ENCODE peak calls at places on chromosome 7, in nine cellular contexts. One of them, this sample, is unnamed. For H3K27me3, the result is how much of the 10 kb centered on the place peaks cover.

GRCh38 chr7:1223196-1224092 is 9.2 kb upstream of the UNCX start:
- DNase-seq in right lobe of liver: no peak
- DNase-seq in prostate gland: no peak
- DNase-seq in cardiac muscle cell: peak
- DNase-seq in thyroid gland: no peak
- DNase-seq in CD8-positive, alpha-beta T cell: no peak
- DNase-seq in HCT116: no peak
- DNase-seq in heart left ventricle: no peak
- DNase-seq in neural progenitor cell: peak
- DNase-seq in this sample: no peak

GRCh38 chr7:134726581-134726980 is 52.9 kb upstream of the CALD1 start:
- DNase-seq in right lobe of liver: no peak
- DNase-seq in prostate gland: no peak
- DNase-seq in cardiac muscle cell: no peak
- DNase-seq in thyroid gland: no peak
- DNase-seq in CD8-positive, alpha-beta T cell: no peak
- DNase-seq in HCT116: no peak
- DNase-seq in heart left ventricle: no peak
- DNase-seq in neural progenitor cell: no peak
- DNase-seq in this sample: no peak

GRCh38 chr7:128946936-128947830 is 9.5 kb downstream of the IRF5 start:
- DNase-seq in right lobe of liver: no peak
- DNase-seq in prostate gland: no peak
- DNase-seq in cardiac muscle cell: no peak
- DNase-seq in thyroid gland: no peak
- DNase-seq in CD8-positive, alpha-beta T cell: no peak
- DNase-seq in HCT116: no peak
- DNase-seq in heart left ventricle: no peak
- DNase-seq in neural progenitor cell: no peak
- DNase-seq in this sample: no peak

GRCh38 chr7:44631458-44632115 is 25.2 kb downstream of the OGDH start:
- DNase-seq in right lobe of liver: no peak
- DNase-seq in prostate gland: no peak
- DNase-seq in cardiac muscle cell: no peak
- DNase-seq in thyroid gland: no peak
- DNase-seq in CD8-positive, alpha-beta T cell: no peak
- DNase-seq in HCT116: no peak
- DNase-seq in heart left ventricle: no peak
- DNase-seq in neural progenitor cell: no peak
- DNase-seq in this sample: peak

GRCh38 chr7:84092207-84092606 is 102.4 kb downstream of the SEMA3A start:
- DNase-seq in right lobe of liver: no peak
- DNase-seq in prostate gland: no peak
- DNase-seq in cardiac muscle cell: no peak
- DNase-seq in thyroid gland: no peak
- DNase-seq in CD8-positive, alpha-beta T cell: no peak
- DNase-seq in HCT116: no peak
- DNase-seq in heart left ventricle: no peak
- DNase-seq in neural progenitor cell: no peak
- DNase-seq in this sample: peak

GRCh38 chr7:42812779-42813178 is 99.1 kb downstream of the C7orf25 start:
- DNase-seq in right lobe of liver: no peak
- DNase-seq in prostate gland: no peak
- DNase-seq in cardiac muscle cell: no peak
- DNase-seq in thyroid gland: no peak
- DNase-seq in CD8-positive, alpha-beta T cell: no peak
- DNase-seq in HCT116: no peak
- DNase-seq in heart left ventricle: no peak
- DNase-seq in neural progenitor cell: no peak
- DNase-seq in this sample: no peak

GRCh38 chr7:112452102-112452888 is 2.0 kb downstream of the IFRD1 start:
- DNase-seq in right lobe of liver: no peak
- DNase-seq in prostate gland: peak
- DNase-seq in cardiac muscle cell: peak
- DNase-seq in thyroid gland: peak
- DNase-seq in CD8-positive, alpha-beta T cell: no peak
- DNase-seq in HCT116: no peak
- DNase-seq in heart left ventricle: no peak
- DNase-seq in neural progenitor cell: peak
- DNase-seq in this sample: no peak

GRCh38 chr7:155558351-155558750 is 12.0 kb upstream of the CNPY1 start:
- DNase-seq in right lobe of liver: no peak
- DNase-seq in prostate gland: no peak
- DNase-seq in cardiac muscle cell: no peak
- DNase-seq in thyroid gland: no peak
- DNase-seq in CD8-positive, alpha-beta T cell: no peak
- DNase-seq in HCT116: no peak
- DNase-seq in heart left ventricle: no peak
- DNase-seq in neural progenitor cell: no peak
- DNase-seq in this sample: no peak

GRCh38 chr7:132653364-132653930 is 77.2 kb upstream of the PLXNA4 start:
- DNase-seq in right lobe of liver: no peak
- DNase-seq in prostate gland: no peak
- DNase-seq in cardiac muscle cell: no peak
- DNase-seq in thyroid gland: no peak
- DNase-seq in CD8-positive, alpha-beta T cell: no peak
- DNase-seq in HCT116: no peak
- DNase-seq in heart left ventricle: no peak
- DNase-seq in neural progenitor cell: no peak
- DNase-seq in this sample: no peak

GRCh38 chr7:2969398-2970306 is 74.0 kb downstream of the CARD11 start:
- DNase-seq in right lobe of liver: no peak
- DNase-seq in prostate gland: no peak
- DNase-seq in cardiac muscle cell: no peak
- DNase-seq in thyroid gland: no peak
- DNase-seq in CD8-positive, alpha-beta T cell: no peak
- DNase-seq in HCT116: no peak
- DNase-seq in heart left ventricle: no peak
- DNase-seq in neural progenitor cell: no peak
- DNase-seq in this sample: no peak

GRCh38 chr7:39413866-39414668 is 152.1 kb upstream of the YAE1 start:
- DNase-seq in right lobe of liver: peak
- DNase-seq in prostate gland: peak
- DNase-seq in cardiac muscle cell: peak
- DNase-seq in thyroid gland: peak
- DNase-seq in CD8-positive, alpha-beta T cell: no peak
- DNase-seq in HCT116: peak
- DNase-seq in heart left ventricle: peak
- DNase-seq in neural progenitor cell: peak
- DNase-seq in this sample: no peak

GRCh38 chr7:117413160-117413559 is 14.1 kb downstream of the ASZ1 start:
- DNase-seq in right lobe of liver: no peak
- DNase-seq in prostate gland: no peak
- DNase-seq in cardiac muscle cell: no peak
- DNase-seq in thyroid gland: no peak
- DNase-seq in CD8-positive, alpha-beta T cell: no peak
- DNase-seq in HCT116: no peak
- DNase-seq in heart left ventricle: no peak
- DNase-seq in neural progenitor cell: no peak
- DNase-seq in this sample: no peak

GRCh38 chr7:87075671-87076404 is 16.4 kb upstream of the ELAPOR2 start:
- DNase-seq in right lobe of liver: no peak
- DNase-seq in prostate gland: no peak
- DNase-seq in cardiac muscle cell: no peak
- DNase-seq in thyroid gland: no peak
- DNase-seq in CD8-positive, alpha-beta T cell: no peak
- DNase-seq in HCT116: no peak
- DNase-seq in heart left ventricle: no peak
- DNase-seq in neural progenitor cell: no peak
- DNase-seq in this sample: no peak

GRCh38 chr7:151736403-151736909 is 140.5 kb downstream of the PRKAG2 start:
- DNase-seq in right lobe of liver: no peak
- DNase-seq in prostate gland: peak
- DNase-seq in cardiac muscle cell: peak
- DNase-seq in thyroid gland: peak
- DNase-seq in CD8-positive, alpha-beta T cell: no peak
- DNase-seq in HCT116: peak
- DNase-seq in heart left ventricle: no peak
- DNase-seq in neural progenitor cell: peak
- DNase-seq in this sample: no peak

GRCh38 chr7:33054261-33054964 is 8.2 kb downstream of the NT5C3A start:
- DNase-seq in right lobe of liver: no peak
- DNase-seq in prostate gland: no peak
- DNase-seq in cardiac muscle cell: no peak
- DNase-seq in thyroid gland: no peak
- DNase-seq in CD8-positive, alpha-beta T cell: no peak
- DNase-seq in HCT116: no peak
- DNase-seq in heart left ventricle: no peak
- DNase-seq in neural progenitor cell: no peak
- DNase-seq in this sample: peak

GRCh38 chr7:91731962-91732361 is 148.5 kb downstream of the MTERF1 start:
- DNase-seq in right lobe of liver: no peak
- DNase-seq in prostate gland: no peak
- DNase-seq in cardiac muscle cell: peak
- DNase-seq in thyroid gland: no peak
- DNase-seq in CD8-positive, alpha-beta T cell: no peak
- DNase-seq in HCT116: no peak
- DNase-seq in heart left ventricle: no peak
- DNase-seq in neural progenitor cell: no peak
- DNase-seq in this sample: no peak
- H3K4me3 ChIP-seq in right lobe of liver: no peak
- H3K4me3 ChIP-seq in prostate gland: no peak
- H3K4me3 ChIP-seq in cardiac muscle cell: no peak
- H3K4me3 ChIP-seq in thyroid gland: no peak
- H3K4me3 ChIP-seq in CD8-positive, alpha-beta T cell: no peak
- H3K4me3 ChIP-seq in HCT116: no peak
- H3K4me3 ChIP-seq in heart left ventricle: no peak
- H3K4me3 ChIP-seq in neural progenitor cell: no peak
- H3K4me3 ChIP-seq in this sample: no peak

GRCh38 chr7:7032221-7032620 is 150.1 kb upstream of the C1GALT1 start:
- DNase-seq in right lobe of liver: no peak
- DNase-seq in prostate gland: no peak
- DNase-seq in cardiac muscle cell: no peak
- DNase-seq in thyroid gland: peak
- DNase-seq in CD8-positive, alpha-beta T cell: no peak
- DNase-seq in HCT116: no peak
- DNase-seq in heart left ventricle: no peak
- DNase-seq in neural progenitor cell: no peak
- DNase-seq in this sample: no peak

GRCh38 chr7:7035851-7036250 is 146.5 kb upstream of the C1GALT1 start:
- DNase-seq in right lobe of liver: no peak
- DNase-seq in prostate gland: no peak
- DNase-seq in cardiac muscle cell: no peak
- DNase-seq in thyroid gland: no peak
- DNase-seq in CD8-positive, alpha-beta T cell: no peak
- DNase-seq in HCT116: no peak
- DNase-seq in heart left ventricle: no peak
- DNase-seq in neural progenitor cell: no peak
- DNase-seq in this sample: no peak
- H3K27ac ChIP-seq in right lobe of liver: no peak
- H3K27ac ChIP-seq in prostate gland: no peak
- H3K27ac ChIP-seq in cardiac muscle cell: no peak
- H3K27ac ChIP-seq in thyroid gland: no peak
- H3K27ac ChIP-seq in CD8-positive, alpha-beta T cell: no peak
- H3K27ac ChIP-seq in HCT116: no peak
- H3K27ac ChIP-seq in heart left ventricle: no peak
- H3K27ac ChIP-seq in neural progenitor cell: no peak
- H3K27ac ChIP-seq in this sample: no peak

GRCh38 chr7:92790987-92791386 is 45.4 kb downstream of the CDK6 start:
- DNase-seq in right lobe of liver: no peak
- DNase-seq in prostate gland: no peak
- DNase-seq in cardiac muscle cell: no peak
- DNase-seq in thyroid gland: no peak
- DNase-seq in CD8-positive, alpha-beta T cell: no peak
- DNase-seq in HCT116: no peak
- DNase-seq in heart left ventricle: no peak
- DNase-seq in neural progenitor cell: no peak
- DNase-seq in this sample: no peak
- H3K27me3 ChIP-seq in right lobe of liver: under half
- H3K27me3 ChIP-seq in prostate gland: under half
- H3K27me3 ChIP-seq in cardiac muscle cell: under half
- H3K27me3 ChIP-seq in thyroid gland: under half
- H3K27me3 ChIP-seq in CD8-positive, alpha-beta T cell: under half
- H3K27me3 ChIP-seq in HCT116: under half
- H3K27me3 ChIP-seq in heart left ventricle: under half
- H3K27me3 ChIP-seq in neural progenitor cell: under half
- H3K27me3 ChIP-seq in this sample: under half

GRCh38 chr7:107179326-107180163 is 10.7 kb downstream of the HBP1 start:
- DNase-seq in right lobe of liver: no peak
- DNase-seq in prostate gland: no peak
- DNase-seq in cardiac muscle cell: no peak
- DNase-seq in thyroid gland: no peak
- DNase-seq in CD8-positive, alpha-beta T cell: no peak
- DNase-seq in HCT116: peak
- DNase-seq in heart left ventricle: no peak
- DNase-seq in neural progenitor cell: no peak
- DNase-seq in this sample: no peak

GRCh38 chr7:107186242-107186641 is 17.4 kb downstream of the HBP1 start:
- DNase-seq in right lobe of liver: no peak
- DNase-seq in prostate gland: no peak
- DNase-seq in cardiac muscle cell: no peak
- DNase-seq in thyroid gland: no peak
- DNase-seq in CD8-positive, alpha-beta T cell: no peak
- DNase-seq in HCT116: no peak
- DNase-seq in heart left ventricle: no peak
- DNase-seq in neural progenitor cell: no peak
- DNase-seq in this sample: no peak

GRCh38 chr7:107181172-107181571 is 12.4 kb downstream of the HBP1 start:
- DNase-seq in right lobe of liver: no peak
- DNase-seq in prostate gland: no peak
- DNase-seq in cardiac muscle cell: no peak
- DNase-seq in thyroid gland: no peak
- DNase-seq in CD8-positive, alpha-beta T cell: no peak
- DNase-seq in HCT116: no peak
- DNase-seq in heart left ventricle: no peak
- DNase-seq in neural progenitor cell: no peak
- DNase-seq in this sample: no peak

GRCh38 chr7:107185716-107186115 is 16.9 kb downstream of the HBP1 start:
- DNase-seq in right lobe of liver: no peak
- DNase-seq in prostate gland: no peak
- DNase-seq in cardiac muscle cell: no peak
- DNase-seq in thyroid gland: no peak
- DNase-seq in CD8-positive, alpha-beta T cell: no peak
- DNase-seq in HCT116: no peak
- DNase-seq in heart left ventricle: no peak
- DNase-seq in neural progenitor cell: no peak
- DNase-seq in this sample: no peak

DNA sequence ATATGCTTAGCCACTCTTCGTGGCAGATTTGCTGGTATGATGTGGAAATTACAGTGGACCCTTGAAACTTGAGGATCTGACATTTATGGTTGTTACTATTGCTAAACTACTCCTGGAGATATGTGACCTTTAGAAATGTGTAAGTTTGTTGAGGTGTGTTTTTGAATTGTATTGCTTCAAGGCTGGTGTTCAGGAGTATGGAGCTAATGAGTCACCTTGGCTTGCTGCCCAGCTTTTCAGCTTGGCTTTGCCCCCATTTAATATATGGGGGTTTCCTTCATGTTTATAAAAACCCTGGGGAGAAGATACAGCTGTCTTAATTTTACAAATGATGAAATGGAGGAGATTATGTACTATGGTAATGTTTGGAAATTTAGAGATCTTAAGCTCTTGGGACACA is 11.6 kb downstream of the HBP1 start:
- DNase-seq in right lobe of liver: no peak
- DNase-seq in prostate gland: no peak
- DNase-seq in cardiac muscle cell: no peak
- DNase-seq in thyroid gland: peak
- DNase-seq in CD8-positive, alpha-beta T cell: no peak
- DNase-seq in HCT116: peak
- DNase-seq in heart left ventricle: no peak
- DNase-seq in neural progenitor cell: no peak
- DNase-seq in this sample: no peak
- H3K4me3 ChIP-seq in right lobe of liver: no peak
- H3K4me3 ChIP-seq in prostate gland: no peak
- H3K4me3 ChIP-seq in cardiac muscle cell: no peak
- H3K4me3 ChIP-seq in thyroid gland: no peak
- H3K4me3 ChIP-seq in CD8-positive, alpha-beta T cell: no peak
- H3K4me3 ChIP-seq in HCT116: peak
- H3K4me3 ChIP-seq in heart left ventricle: no peak
- H3K4me3 ChIP-seq in neural progenitor cell: no peak
- H3K4me3 ChIP-seq in this sample: no peak

This sample was measured in naive thymus-derived CD4-positive, alpha-beta T cell.